ENCODE peak calls at places on chromosomes 11 and 22, in four cellular contexts. Z is gastrocnemius medialis, U is mesenchymal stem cell, D is psoas muscle. K is an unnamed sample. For H3K36me3, the result is how much of the 10 kb centered on the place peaks cover.

GRCh38 chr11:66971483-66971882 is 3.6 kb upstream of the C11orf86 start:
- DNase-seq in Z (no peak), U (peak), D (no peak), K (no peak)

GRCh38 chr11:306645-307371 is 808 bp upstream of the IFITM2 start:
- DNase-seq in Z (no peak), U (no peak), D (no peak), K (no peak)

GRCh38 chr22:16959345-16959930 is 48.6 kb downstream of the GAB4 start:
- DNase-seq in Z (no peak), U (no peak), D (no peak), K (no peak)

GRCh38 chr11:34158661-34159060 is 53.2 kb downstream of the NAT10 start:
- DNase-seq in Z (no peak), U (no peak), D (no peak), K (no peak)

GRCh38 chr11:116037851-116038250 is 533.6 kb upstream of the CADM1 start:
- DNase-seq in Z (no peak), U (no peak), D (no peak), K (no peak)

GRCh38 chr22:19520566-19521305 is 3.5 kb downstream of the CLDN5 start:
- DNase-seq in Z (no peak), U (no peak), D (no peak), K (no peak)

GRCh38 chr22:24455039-24455438 is 27.6 kb downstream of the ADORA2A start:
- DNase-seq in Z (no peak), U (no peak), D (no peak), K (no peak)

GRCh38 chr11:96178014-96178745 is 164.8 kb downstream of the MAML2 start:
- DNase-seq in Z (no peak), U (no peak), D (no peak), K (no peak)

GRCh38 chr11:848380-848931 is 5.8 kb downstream of the TSPAN4 start:
- DNase-seq in Z (no peak), U (peak), D (no peak), K (peak)

GRCh38 chr11:26522912-26523610 is 49.0 kb downstream of the MUC15 start:
- DNase-seq in Z (no peak), U (peak), D (no peak), K (no peak)

GRCh38 chr11:15114501-15115475 is at the start of gene INSC:
- DNase-seq in Z (no peak), U (peak), D (no peak), K (no peak)

GRCh38 chr11:124920870-124921609 is 2.0 kb downstream of the HEPN1 start:
- DNase-seq in Z (peak), U (peak), D (peak), K (peak)

DNA sequence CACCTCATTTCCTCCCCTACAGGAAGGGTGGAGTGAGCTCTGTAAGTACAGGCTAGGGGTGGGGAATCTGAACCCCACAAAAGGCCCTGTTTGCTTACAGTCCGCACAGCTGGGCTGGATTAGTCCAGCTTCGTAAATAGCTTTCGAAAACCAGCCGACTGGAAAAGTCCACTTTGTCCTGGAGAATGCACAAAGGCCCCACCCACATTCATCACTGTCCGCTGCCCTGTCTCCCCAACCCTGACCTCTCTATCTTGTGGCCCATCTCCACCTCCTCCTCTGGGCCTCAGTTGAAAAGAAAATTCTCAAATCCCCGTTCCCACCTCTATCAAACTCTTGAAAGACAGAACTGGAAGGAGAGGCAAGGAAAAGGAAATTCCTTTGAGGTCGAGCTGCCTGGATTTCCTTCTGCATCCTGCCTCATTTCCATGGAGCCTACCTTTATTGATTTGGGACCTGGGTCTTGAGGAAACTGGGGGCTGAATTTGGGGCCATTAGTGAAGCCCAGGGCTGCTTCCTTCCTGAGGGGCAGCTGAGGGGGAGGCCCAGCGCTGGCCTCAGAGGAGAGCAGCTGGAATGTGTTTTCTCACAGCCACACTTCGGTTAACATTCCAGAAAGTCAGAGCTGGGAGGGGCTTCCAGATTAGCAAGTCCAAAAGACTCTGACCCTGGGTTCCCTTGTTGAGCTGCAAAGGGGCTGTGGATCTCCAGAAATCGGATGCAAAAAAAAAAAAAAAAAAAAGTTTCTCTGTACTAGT is 147.6 kb downstream of the FBXO7 start:
- DNase-seq in Z (peak), U (peak), D (peak), K (peak)
- H3K36me3 ChIP-seq in Z (under half), U (under half), D (under half), K (under half)

GRCh38 chr11:129115652-129116585 is 76.2 kb downstream of the ARHGAP32 start:
- DNase-seq in Z (no peak), U (peak), D (no peak), K (no peak)
- H3K27ac ChIP-seq in Z (no peak), U (peak), D (no peak), K (no peak)

DNA sequence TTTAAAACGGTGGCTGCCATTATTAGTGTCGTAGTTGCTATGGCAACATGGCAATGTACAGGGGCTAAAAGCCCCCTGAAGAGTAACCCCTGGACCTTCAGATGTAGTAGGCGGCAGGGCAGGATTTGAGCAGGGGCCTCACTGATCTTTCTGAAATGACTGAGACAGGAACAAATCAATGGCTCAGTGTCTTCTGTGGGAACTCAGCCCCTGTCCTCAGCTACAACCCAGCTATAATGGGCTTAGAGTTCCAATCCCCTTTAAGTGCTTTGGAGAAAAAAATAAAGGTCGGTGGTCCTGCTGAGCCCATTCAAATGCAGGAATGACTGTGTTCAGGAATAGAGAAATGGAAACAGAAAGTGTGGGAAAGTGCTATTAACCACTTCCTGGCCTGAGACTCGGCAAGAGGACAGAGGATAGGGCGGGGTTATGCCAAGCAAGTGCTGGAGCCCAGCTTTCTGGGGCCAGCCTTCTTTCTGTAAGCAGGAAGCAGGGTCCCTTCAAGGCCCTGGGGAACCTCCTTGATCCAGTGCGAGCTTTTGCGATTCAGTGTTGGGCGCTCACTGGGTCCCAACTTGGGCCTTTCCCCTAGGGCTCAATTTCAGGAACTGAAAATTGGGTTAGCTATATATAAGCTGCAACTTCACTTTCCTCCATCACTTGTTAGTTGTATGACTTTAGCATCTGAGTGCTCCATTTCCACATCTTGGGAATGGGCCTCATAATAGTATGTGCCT is 6.1 kb upstream of the CD82 start:
- DNase-seq in Z (no peak), U (peak), D (no peak), K (no peak)
- H3K4me3 ChIP-seq in Z (no peak), U (no peak), D (no peak), K (no peak)

DNA sequence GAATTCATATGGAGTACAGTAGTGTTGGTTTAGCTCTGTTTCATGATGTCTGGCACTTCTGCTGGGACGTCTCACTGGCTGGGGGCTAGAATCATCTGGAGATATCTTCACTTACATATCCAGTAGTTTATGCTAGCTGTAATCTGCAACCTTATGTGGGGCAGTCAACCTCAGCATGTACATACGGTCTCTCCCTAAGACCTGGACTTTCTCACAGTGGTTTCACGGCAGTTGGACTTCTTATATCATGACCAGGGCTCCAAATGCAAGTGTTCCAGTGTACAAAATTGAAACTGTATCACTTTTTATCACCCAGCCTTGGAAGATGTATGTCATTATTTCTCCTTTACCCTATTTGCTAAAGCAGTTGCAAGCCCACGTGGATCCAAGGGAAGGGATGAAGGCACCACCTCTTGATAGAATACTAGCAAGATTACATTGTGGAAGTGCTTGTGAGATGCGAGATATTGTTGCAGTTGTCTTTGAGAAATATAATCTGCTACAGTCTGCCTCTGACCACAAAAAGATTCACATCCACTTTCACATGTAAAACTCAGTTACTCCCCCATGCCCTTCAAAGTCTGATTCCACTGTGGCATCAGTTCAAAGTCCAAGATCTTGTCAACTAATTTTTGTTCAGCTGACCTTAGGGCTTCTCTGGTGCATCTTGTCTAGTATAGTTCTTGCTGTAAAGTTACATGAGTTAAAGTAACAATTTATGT is 316.6 kb upstream of the NCAM1 start:
- DNase-seq in Z (no peak), U (no peak), D (no peak), K (no peak)
- H3K36me3 ChIP-seq in Z (under half), U (under half), D (under half), K (under half)

GRCh38 chr22:38871360-38872171 is 450 bp downstream of the CBX6 start:
- DNase-seq in Z (no peak), U (peak), D (no peak), K (no peak)
- H3K27ac ChIP-seq in Z (peak), U (peak), D (peak), K (peak)

DNA sequence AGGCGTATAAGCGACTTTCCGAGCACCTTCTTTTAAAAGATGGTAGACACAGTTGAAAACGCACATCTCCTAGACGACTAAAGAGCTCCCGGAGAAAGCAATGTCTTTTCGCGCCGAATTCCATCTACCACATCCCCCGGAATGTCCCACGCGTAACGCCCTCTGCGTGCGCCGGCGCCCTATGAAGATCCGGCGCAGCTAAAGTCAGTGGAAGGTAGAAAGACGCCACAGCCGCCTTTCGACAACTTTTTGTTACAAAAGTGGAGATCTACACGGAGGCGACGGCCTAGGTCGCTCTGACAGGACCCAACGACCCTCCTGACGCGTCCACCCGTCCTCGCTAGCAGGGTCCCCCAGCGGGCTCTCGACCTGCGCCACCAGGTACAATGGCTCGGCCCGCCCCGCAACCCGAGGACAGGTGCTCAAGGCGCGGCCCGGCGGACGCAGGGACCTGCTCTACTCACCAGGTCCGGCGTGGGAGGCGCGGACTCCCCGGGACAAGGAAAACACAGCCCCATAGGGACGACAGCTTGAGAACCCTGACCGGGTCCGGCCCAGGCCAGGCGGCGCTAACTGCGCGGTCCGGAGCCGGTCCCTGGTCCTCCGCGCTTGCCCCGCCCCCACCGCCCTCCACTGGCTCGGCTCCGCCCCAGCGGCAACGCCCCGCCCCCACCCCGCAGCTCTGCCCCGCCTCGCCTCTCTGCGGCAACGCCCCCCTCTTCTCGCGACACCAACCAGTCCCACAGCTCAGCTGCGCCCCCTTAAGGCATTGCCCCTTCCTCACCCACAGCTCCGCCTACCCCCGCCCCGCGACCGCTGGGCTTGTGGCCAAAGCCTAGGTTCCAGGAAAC is at the start of gene SVIP:
- DNase-seq in Z (peak), U (peak), D (peak), K (peak)
- H3K4me3 ChIP-seq in Z (peak), U (peak), D (peak), K (peak)

GRCh38 chr11:65295571-65296338 is 18.9 kb upstream of the CDC42EP2 start:
- DNase-seq in Z (no peak), U (no peak), D (no peak), K (no peak)
- H3K36me3 ChIP-seq in Z (under half), U (under half), D (under half), K (under half)